ENCODE peak calls at places on chromosomes 6 and 20, in four cellular contexts. One of them, this sample, is unnamed.

GRCh38 chr20:4295226-4295625 is 279.9 kb upstream of the RNF24 start:
- DNase-seq in DMS79 treated with DMSO at 0.1 percent for 48 hours: no peak
- DNase-seq in A172: no peak
- DNase-seq in HCEC 1CT: no peak
- DNase-seq in this sample: no peak

GRCh38 chr6:28772480-28773381 is 151.1 kb downstream of the TRIM27 start:
- DNase-seq in DMS79 treated with DMSO at 0.1 percent for 48 hours: no peak
- DNase-seq in A172: no peak
- DNase-seq in HCEC 1CT: no peak
- DNase-seq in this sample: no peak

GRCh38 chr6:81476881-81477280 is 275.6 kb downstream of the TENT5A start:
- DNase-seq in DMS79 treated with DMSO at 0.1 percent for 48 hours: no peak
- DNase-seq in A172: no peak
- DNase-seq in HCEC 1CT: peak
- DNase-seq in this sample: no peak

GRCh38 chr6:12009904-12010634 is 2.0 kb upstream of the HIVEP1 start:
- DNase-seq in DMS79 treated with DMSO at 0.1 percent for 48 hours: no peak
- DNase-seq in A172: no peak
- DNase-seq in HCEC 1CT: peak
- DNase-seq in this sample: peak

GRCh38 chr20:48310312-48310711 is 517.5 kb downstream of the PREX1 start:
- DNase-seq in DMS79 treated with DMSO at 0.1 percent for 48 hours: no peak
- DNase-seq in A172: no peak
- DNase-seq in HCEC 1CT: no peak
- DNase-seq in this sample: no peak

GRCh38 chr6:84103029-84103428 is 69.5 kb downstream of the MRAP2 start:
- DNase-seq in DMS79 treated with DMSO at 0.1 percent for 48 hours: no peak
- DNase-seq in A172: no peak
- DNase-seq in HCEC 1CT: peak
- DNase-seq in this sample: no peak

GRCh38 chr6:53326372-53327016 is 22.3 kb downstream of the ELOVL5 start:
- DNase-seq in DMS79 treated with DMSO at 0.1 percent for 48 hours: no peak
- DNase-seq in A172: peak
- DNase-seq in HCEC 1CT: peak
- DNase-seq in this sample: peak

GRCh38 chr20:53847843-53848185 is 222.6 kb downstream of the BCAS1 start:
- DNase-seq in DMS79 treated with DMSO at 0.1 percent for 48 hours: no peak
- DNase-seq in A172: no peak
- DNase-seq in HCEC 1CT: no peak
- DNase-seq in this sample: no peak

GRCh38 chr6:41548098-41548840 is 2.1 kb downstream of the FOXP4 start:
- DNase-seq in DMS79 treated with DMSO at 0.1 percent for 48 hours: no peak
- DNase-seq in A172: no peak
- DNase-seq in HCEC 1CT: no peak
- DNase-seq in this sample: no peak

GRCh38 chr20:38658879-38659612 is 57.4 kb downstream of the ARHGAP40 start:
- DNase-seq in DMS79 treated with DMSO at 0.1 percent for 48 hours: peak
- DNase-seq in A172: no peak
- DNase-seq in HCEC 1CT: peak
- DNase-seq in this sample: peak

GRCh38 chr6:15481892-15482291 is 180.9 kb downstream of the DTNBP1 start:
- DNase-seq in DMS79 treated with DMSO at 0.1 percent for 48 hours: peak
- DNase-seq in A172: no peak
- DNase-seq in HCEC 1CT: no peak
- DNase-seq in this sample: peak

GRCh38 chr6:31829633-31830492 is 2.3 kb downstream of the HSPA1B start:
- DNase-seq in DMS79 treated with DMSO at 0.1 percent for 48 hours: peak
- DNase-seq in A172: peak
- DNase-seq in HCEC 1CT: peak
- DNase-seq in this sample: peak

GRCh38 chr6:53979468-53980067 is 131.7 kb upstream of the MLIP start:
- DNase-seq in DMS79 treated with DMSO at 0.1 percent for 48 hours: peak
- DNase-seq in A172: peak
- DNase-seq in HCEC 1CT: peak
- DNase-seq in this sample: peak

GRCh38 chr6:90256698-90257485 is 39.8 kb downstream of the BACH2 start:
- DNase-seq in DMS79 treated with DMSO at 0.1 percent for 48 hours: no peak
- DNase-seq in A172: peak
- DNase-seq in HCEC 1CT: peak
- DNase-seq in this sample: no peak

GRCh38 chr6:43972915-43973304 is 154.3 kb downstream of the MRPL14 start:
- DNase-seq in DMS79 treated with DMSO at 0.1 percent for 48 hours: peak
- DNase-seq in A172: peak
- DNase-seq in HCEC 1CT: peak
- DNase-seq in this sample: no peak

GRCh38 chr6:41306187-41306854 is 19.8 kb upstream of the TREM1 start:
- DNase-seq in DMS79 treated with DMSO at 0.1 percent for 48 hours: peak
- DNase-seq in A172: peak
- DNase-seq in HCEC 1CT: no peak
- DNase-seq in this sample: peak

GRCh38 chr6:169961772-169962561 is 210.5 kb downstream of the ERMARD start:
- DNase-seq in DMS79 treated with DMSO at 0.1 percent for 48 hours: no peak
- DNase-seq in A172: no peak
- DNase-seq in HCEC 1CT: no peak
- DNase-seq in this sample: no peak

GRCh38 chr6:137163732-137164318 is 9.6 kb downstream of the IL22RA2 start:
- DNase-seq in DMS79 treated with DMSO at 0.1 percent for 48 hours: no peak
- DNase-seq in A172: no peak
- DNase-seq in HCEC 1CT: no peak
- DNase-seq in this sample: no peak

GRCh38 chr6:141105481-141105880 is 1027.2 kb upstream of the GJE1 start:
- DNase-seq in DMS79 treated with DMSO at 0.1 percent for 48 hours: no peak
- DNase-seq in A172: peak
- DNase-seq in HCEC 1CT: no peak
- DNase-seq in this sample: peak

GRCh38 chr6:53792016-53792415 is 2.8 kb upstream of the LRRC1 start:
- DNase-seq in DMS79 treated with DMSO at 0.1 percent for 48 hours: no peak
- DNase-seq in A172: no peak
- DNase-seq in HCEC 1CT: no peak
- DNase-seq in this sample: no peak

GRCh38 chr20:9079038-9079731 is 10.3 kb downstream of the PLCB4 start:
- DNase-seq in DMS79 treated with DMSO at 0.1 percent for 48 hours: no peak
- DNase-seq in A172: no peak
- DNase-seq in HCEC 1CT: no peak
- DNase-seq in this sample: peak

GRCh38 chr6:13724174-13724573 is 12.5 kb upstream of the RANBP9 start:
- DNase-seq in DMS79 treated with DMSO at 0.1 percent for 48 hours: no peak
- DNase-seq in A172: peak
- DNase-seq in HCEC 1CT: no peak
- DNase-seq in this sample: peak

GRCh38 chr20:24873015-24873620 is 76.0 kb upstream of the CST7 start:
- DNase-seq in DMS79 treated with DMSO at 0.1 percent for 48 hours: peak
- DNase-seq in A172: no peak
- DNase-seq in HCEC 1CT: no peak
- DNase-seq in this sample: no peak

GRCh38 chr20:35173576-35174192 is 1.8 kb downstream of the PROCR start:
- DNase-seq in DMS79 treated with DMSO at 0.1 percent for 48 hours: no peak
- DNase-seq in A172: no peak
- DNase-seq in HCEC 1CT: no peak
- DNase-seq in this sample: no peak

GRCh38 chr6:125102411-125102810 is 51.2 kb upstream of the TPD52L1 start:
- DNase-seq in DMS79 treated with DMSO at 0.1 percent for 48 hours: no peak
- DNase-seq in A172: no peak
- DNase-seq in HCEC 1CT: no peak
- DNase-seq in this sample: no peak

GRCh38 chr6:42831237-42831636 is 48.2 kb upstream of the RPL7L1 start:
- DNase-seq in DMS79 treated with DMSO at 0.1 percent for 48 hours: no peak
- DNase-seq in A172: no peak
- DNase-seq in HCEC 1CT: no peak
- DNase-seq in this sample: no peak

GRCh38 chr6:61886608-61887259 is 399.3 kb downstream of the KHDRBS2 start:
- DNase-seq in DMS79 treated with DMSO at 0.1 percent for 48 hours: no peak
- DNase-seq in A172: no peak
- DNase-seq in HCEC 1CT: no peak
- DNase-seq in this sample: peak

This sample was measured in DMS53.